ENCODE peak calls at places on chromosomes 5 and 9, in seven cellular contexts. One of them, this sample, is unnamed.

GRCh38 chr5:1478333-1478732 is 33.1 kb upstream of the SLC6A3 start:
- DNase-seq in transverse colon: no peak
- DNase-seq in left ventricle myocardium inferior: peak; percentile 7
- DNase-seq in neural crest cell: no peak
- DNase-seq in astrocyte of the spinal cord: no peak
- DNase-seq in nephron progenitor cell: no peak
- DNase-seq in Calu3: no peak
- DNase-seq in this sample: no peak

GRCh38 chr9:34256104-34256503 is 73.0 kb downstream of the KIF24 start:
- DNase-seq in transverse colon: no peak
- DNase-seq in neural crest cell: no peak
- DNase-seq in Calu3: no peak
- DNase-seq in left ventricle myocardium inferior: no peak
- DNase-seq in nephron progenitor cell: no peak
- DNase-seq in astrocyte of the spinal cord: no peak
- DNase-seq in this sample: no peak

GRCh38 chr5:125549322-125549871 is 803.0 kb upstream of the ZNF608 start:
- DNase-seq in astrocyte of the spinal cord: peak; percentile 65
- DNase-seq in left ventricle myocardium inferior: no peak
- DNase-seq in nephron progenitor cell: no peak
- DNase-seq in neural crest cell: peak; percentile 18
- DNase-seq in Calu3: no peak
- DNase-seq in transverse colon: no peak
- DNase-seq in this sample: no peak

GRCh38 chr5:54561646-54562045 is 44.1 kb downstream of the SNX18 start:
- DNase-seq in left ventricle myocardium inferior: no peak
- DNase-seq in astrocyte of the spinal cord: no peak
- DNase-seq in nephron progenitor cell: no peak
- DNase-seq in neural crest cell: no peak
- DNase-seq in Calu3: no peak
- DNase-seq in transverse colon: no peak
- DNase-seq in this sample: no peak

GRCh38 chr5:1545798-1546355 is 22.1 kb upstream of the LPCAT1 start:
- DNase-seq in nephron progenitor cell: no peak
- DNase-seq in Calu3: peak; percentile 47
- DNase-seq in astrocyte of the spinal cord: no peak
- DNase-seq in neural crest cell: no peak
- DNase-seq in transverse colon: no peak
- DNase-seq in left ventricle myocardium inferior: no peak
- DNase-seq in this sample: no peak

GRCh38 chr9:8762676-8763075 is 963.1 kb upstream of the DMAC1 start:
- DNase-seq in nephron progenitor cell: peak; percentile 23
- DNase-seq in Calu3: no peak
- DNase-seq in neural crest cell: no peak
- DNase-seq in transverse colon: peak; percentile 18
- DNase-seq in astrocyte of the spinal cord: no peak
- DNase-seq in left ventricle myocardium inferior: no peak
- DNase-seq in this sample: no peak

GRCh38 chr5:33409435-33410146 is 31.2 kb upstream of the TARS1 start:
- DNase-seq in Calu3: no peak
- DNase-seq in astrocyte of the spinal cord: peak; percentile 58
- DNase-seq in nephron progenitor cell: no peak
- DNase-seq in neural crest cell: no peak
- DNase-seq in transverse colon: peak; percentile 57
- DNase-seq in left ventricle myocardium inferior: peak; percentile 22
- DNase-seq in this sample: peak; percentile 36

GRCh38 chr5:109740329-109740728 is 50.6 kb downstream of the MAN2A1 start:
- DNase-seq in Calu3: peak; percentile 24
- DNase-seq in astrocyte of the spinal cord: peak; percentile 61
- DNase-seq in neural crest cell: no peak
- DNase-seq in left ventricle myocardium inferior: no peak
- DNase-seq in nephron progenitor cell: peak; percentile 11
- DNase-seq in transverse colon: no peak
- DNase-seq in this sample: no peak

GRCh38 chr9:134769084-134769455 is 111.5 kb upstream of the FCN2 start:
- DNase-seq in transverse colon: no peak
- DNase-seq in nephron progenitor cell: no peak
- DNase-seq in astrocyte of the spinal cord: no peak
- DNase-seq in neural crest cell: no peak
- DNase-seq in Calu3: no peak
- DNase-seq in left ventricle myocardium inferior: no peak
- DNase-seq in this sample: no peak

GRCh38 chr9:15354713-15355112 is 47.7 kb upstream of the TTC39B start:
- DNase-seq in astrocyte of the spinal cord: no peak
- DNase-seq in transverse colon: no peak
- DNase-seq in left ventricle myocardium inferior: no peak
- DNase-seq in Calu3: no peak
- DNase-seq in nephron progenitor cell: no peak
- DNase-seq in neural crest cell: no peak
- DNase-seq in this sample: no peak

GRCh38 chr9:98341157-98342102 is 86.0 kb upstream of the TBC1D2 start:
- DNase-seq in transverse colon: no peak
- DNase-seq in nephron progenitor cell: no peak
- DNase-seq in left ventricle myocardium inferior: no peak
- DNase-seq in astrocyte of the spinal cord: no peak
- DNase-seq in Calu3: no peak
- DNase-seq in neural crest cell: no peak
- DNase-seq in this sample: no peak

GRCh38 chr9:137273616-137274320 is 3.8 kb upstream of the TOR4A start:
- DNase-seq in nephron progenitor cell: no peak
- DNase-seq in Calu3: no peak
- DNase-seq in transverse colon: no peak
- DNase-seq in astrocyte of the spinal cord: no peak
- DNase-seq in left ventricle myocardium inferior: no peak
- DNase-seq in neural crest cell: no peak
- DNase-seq in this sample: no peak

GRCh38 chr9:131888923-131889322 is 149.0 kb upstream of the RAPGEF1 start:
- DNase-seq in nephron progenitor cell: no peak
- DNase-seq in transverse colon: no peak
- DNase-seq in left ventricle myocardium inferior: no peak
- DNase-seq in neural crest cell: no peak
- DNase-seq in astrocyte of the spinal cord: no peak
- DNase-seq in Calu3: no peak
- DNase-seq in this sample: no peak

GRCh38 chr5:14147210-14147609 is 4.1 kb downstream of the TRIO start:
- DNase-seq in Calu3: no peak
- DNase-seq in neural crest cell: no peak
- DNase-seq in left ventricle myocardium inferior: no peak
- DNase-seq in transverse colon: no peak
- DNase-seq in nephron progenitor cell: no peak
- DNase-seq in astrocyte of the spinal cord: no peak
- DNase-seq in this sample: no peak

GRCh38 chr5:40681351-40682311 is 1.9 kb downstream of the PTGER4 start:
- DNase-seq in astrocyte of the spinal cord: peak; percentile 42
- DNase-seq in transverse colon: peak; percentile 45
- DNase-seq in Calu3: peak; percentile 36
- DNase-seq in left ventricle myocardium inferior: peak; percentile 27
- DNase-seq in nephron progenitor cell: peak; percentile 37
- DNase-seq in neural crest cell: peak; percentile 4
- DNase-seq in this sample: no peak

GRCh38 chr9:124569942-124570341 is 62.7 kb upstream of the NR5A1 start:
- DNase-seq in left ventricle myocardium inferior: no peak
- DNase-seq in nephron progenitor cell: no peak
- DNase-seq in Calu3: no peak
- DNase-seq in transverse colon: no peak
- DNase-seq in astrocyte of the spinal cord: no peak
- DNase-seq in neural crest cell: no peak
- DNase-seq in this sample: no peak

GRCh38 chr5:73454379-73455036 is 5.9 kb upstream of the FOXD1 start:
- DNase-seq in nephron progenitor cell: peak; percentile 68
- DNase-seq in transverse colon: peak; percentile 59
- DNase-seq in neural crest cell: peak; percentile 58
- DNase-seq in astrocyte of the spinal cord: peak; percentile 65
- DNase-seq in Calu3: peak; percentile 83
- DNase-seq in left ventricle myocardium inferior: no peak
- DNase-seq in this sample: no peak

GRCh38 chr5:126461838-126462237 is 38.6 kb downstream of the GRAMD2B start:
- DNase-seq in neural crest cell: no peak
- DNase-seq in Calu3: no peak
- DNase-seq in astrocyte of the spinal cord: no peak
- DNase-seq in nephron progenitor cell: no peak
- DNase-seq in left ventricle myocardium inferior: no peak
- DNase-seq in transverse colon: no peak
- DNase-seq in this sample: no peak

GRCh38 chr5:94308442-94308841 is 310.0 kb downstream of the KIAA0825 start:
- DNase-seq in transverse colon: no peak
- DNase-seq in nephron progenitor cell: no peak
- DNase-seq in left ventricle myocardium inferior: no peak
- DNase-seq in neural crest cell: no peak
- DNase-seq in astrocyte of the spinal cord: no peak
- DNase-seq in Calu3: no peak
- DNase-seq in this sample: no peak

GRCh38 chr5:395921-396714 is 46.9 kb upstream of the EXOC3 start:
- DNase-seq in left ventricle myocardium inferior: no peak
- DNase-seq in neural crest cell: no peak
- DNase-seq in astrocyte of the spinal cord: no peak
- DNase-seq in Calu3: no peak
- DNase-seq in nephron progenitor cell: no peak
- DNase-seq in transverse colon: no peak
- DNase-seq in this sample: no peak

GRCh38 chr9:136694163-136694864 is 7.1 kb upstream of the AGPAT2 start:
- DNase-seq in Calu3: peak; percentile 73
- DNase-seq in neural crest cell: peak; percentile 61
- DNase-seq in transverse colon: peak; percentile 80
- DNase-seq in nephron progenitor cell: peak; percentile 81
- DNase-seq in left ventricle myocardium inferior: peak; percentile 62
- DNase-seq in astrocyte of the spinal cord: no peak
- DNase-seq in this sample: peak; percentile 37

GRCh38 chr9:124180557-124180956 is 77.2 kb upstream of the NEK6 start:
- DNase-seq in nephron progenitor cell: no peak
- DNase-seq in Calu3: no peak
- DNase-seq in transverse colon: peak; percentile 22
- DNase-seq in astrocyte of the spinal cord: no peak
- DNase-seq in neural crest cell: no peak
- DNase-seq in left ventricle myocardium inferior: peak; percentile 30
- DNase-seq in this sample: peak; percentile 46

GRCh38 chr9:99749641-99750040 is 72.0 kb upstream of the NR4A3 start:
- DNase-seq in neural crest cell: no peak
- DNase-seq in Calu3: no peak
- DNase-seq in left ventricle myocardium inferior: no peak
- DNase-seq in astrocyte of the spinal cord: no peak
- DNase-seq in nephron progenitor cell: no peak
- DNase-seq in transverse colon: no peak
- DNase-seq in this sample: no peak

GRCh38 chr9:136785956-136786355 is 5.2 kb upstream of the TMEM141 start:
- DNase-seq in left ventricle myocardium inferior: no peak
- DNase-seq in astrocyte of the spinal cord: no peak
- DNase-seq in nephron progenitor cell: no peak
- DNase-seq in Calu3: no peak
- DNase-seq in transverse colon: no peak
- DNase-seq in neural crest cell: no peak
- DNase-seq in this sample: no peak

GRCh38 chr5:103505581-103506305 is 56.8 kb downstream of the NUDT12 start:
- DNase-seq in nephron progenitor cell: no peak
- DNase-seq in Calu3: no peak
- DNase-seq in transverse colon: no peak
- DNase-seq in neural crest cell: no peak
- DNase-seq in left ventricle myocardium inferior: no peak
- DNase-seq in astrocyte of the spinal cord: peak; percentile 65
- DNase-seq in this sample: no peak

GRCh38 chr5:102922839-102923477 is 167.9 kb downstream of the PAM start:
- DNase-seq in neural crest cell: no peak
- DNase-seq in nephron progenitor cell: no peak
- DNase-seq in Calu3: no peak
- DNase-seq in transverse colon: peak; percentile 14
- DNase-seq in astrocyte of the spinal cord: no peak
- DNase-seq in left ventricle myocardium inferior: no peak
- DNase-seq in this sample: no peak

GRCh38 chr5:84393969-84394368 is 9.3 kb upstream of the EDIL3 start:
- DNase-seq in transverse colon: no peak
- DNase-seq in neural crest cell: no peak
- DNase-seq in left ventricle myocardium inferior: no peak
- DNase-seq in astrocyte of the spinal cord: peak; percentile 91
- DNase-seq in nephron progenitor cell: no peak
- DNase-seq in Calu3: peak; percentile 71
- DNase-seq in this sample: no peak
- TF ChIP-seq CTCF in transverse colon: no peak
- TF ChIP-seq CTCF in neural crest cell: peak; percentile 24
- TF ChIP-seq CTCF in left ventricle myocardium inferior: no peak
- TF ChIP-seq CTCF in astrocyte of the spinal cord: no peak
- TF ChIP-seq CTCF in nephron progenitor cell: no peak
- TF ChIP-seq CTCF in Calu3: no peak
- TF ChIP-seq CTCF in this sample: no peak

GRCh38 chr5:81856948-81857928 is 106.3 kb upstream of the SSBP2 start:
- DNase-seq in left ventricle myocardium inferior: peak; percentile 86
- DNase-seq in neural crest cell: no peak
- DNase-seq in Calu3: peak; percentile 86
- DNase-seq in nephron progenitor cell: no peak
- DNase-seq in astrocyte of the spinal cord: peak; percentile 15
- DNase-seq in transverse colon: peak; percentile 38
- DNase-seq in this sample: peak; percentile 52
- TF ChIP-seq CTCF in left ventricle myocardium inferior: peak; percentile 55
- TF ChIP-seq CTCF in neural crest cell: peak; percentile 5
- TF ChIP-seq CTCF in Calu3: no peak
- TF ChIP-seq CTCF in nephron progenitor cell: peak; percentile 7
- TF ChIP-seq CTCF in astrocyte of the spinal cord: peak; percentile 33
- TF ChIP-seq CTCF in transverse colon: no peak
- TF ChIP-seq CTCF in this sample: peak; percentile 38

GRCh38 chr5:179827684-179828083 is 7.0 kb downstream of the SQSTM1 start:
- DNase-seq in Calu3: no peak
- DNase-seq in transverse colon: peak; percentile 79
- DNase-seq in neural crest cell: no peak
- DNase-seq in astrocyte of the spinal cord: peak; percentile 62
- DNase-seq in nephron progenitor cell: no peak
- DNase-seq in left ventricle myocardium inferior: no peak
- DNase-seq in this sample: no peak
- TF ChIP-seq CTCF in Calu3: no peak
- TF ChIP-seq CTCF in transverse colon: peak; percentile 39
- TF ChIP-seq CTCF in neural crest cell: no peak
- TF ChIP-seq CTCF in astrocyte of the spinal cord: peak; percentile 20
- TF ChIP-seq CTCF in nephron progenitor cell: no peak
- TF ChIP-seq CTCF in left ventricle myocardium inferior: no peak
- TF ChIP-seq CTCF in this sample: no peak

GRCh38 chr5:129903466-129904101 is 681 bp upstream of the CHSY3 start:
- DNase-seq in nephron progenitor cell: no peak
- DNase-seq in astrocyte of the spinal cord: no peak
- DNase-seq in neural crest cell: no peak
- DNase-seq in left ventricle myocardium inferior: no peak
- DNase-seq in Calu3: no peak
- DNase-seq in transverse colon: no peak
- DNase-seq in this sample: no peak

GRCh38 chr5:129905467-129906176 is 1.4 kb downstream of the CHSY3 start:
- DNase-seq in astrocyte of the spinal cord: peak; percentile 24
- DNase-seq in nephron progenitor cell: peak; percentile 33
- DNase-seq in transverse colon: no peak
- DNase-seq in Calu3: no peak
- DNase-seq in neural crest cell: peak; percentile 2
- DNase-seq in left ventricle myocardium inferior: no peak
- DNase-seq in this sample: peak; percentile 16

GRCh38 chr5:129904667-129905466 is 602 bp downstream of the CHSY3 start:
- DNase-seq in neural crest cell: peak; percentile 18
- DNase-seq in Calu3: peak; percentile 21
- DNase-seq in transverse colon: peak; percentile 11
- DNase-seq in left ventricle myocardium inferior: peak; percentile 19
- DNase-seq in nephron progenitor cell: peak; percentile 60
- DNase-seq in astrocyte of the spinal cord: peak; percentile 20
- DNase-seq in this sample: no peak

GRCh38 chr5:129904102-129904666 is at the start of gene CHSY3:
- DNase-seq in Calu3: peak; percentile 88
- DNase-seq in neural crest cell: peak; percentile 58
- DNase-seq in left ventricle myocardium inferior: peak; percentile 84
- DNase-seq in transverse colon: peak; percentile 78
- DNase-seq in astrocyte of the spinal cord: peak; percentile 86
- DNase-seq in nephron progenitor cell: peak; percentile 85
- DNase-seq in this sample: peak; percentile 72

GRCh38 chr5:129906177-129906887 is 2.1 kb downstream of the CHSY3 start:
- DNase-seq in Calu3: peak; percentile 6
- DNase-seq in astrocyte of the spinal cord: peak; percentile 57
- DNase-seq in nephron progenitor cell: peak; percentile 30
- DNase-seq in transverse colon: peak; percentile 9
- DNase-seq in neural crest cell: no peak
- DNase-seq in left ventricle myocardium inferior: no peak
- DNase-seq in this sample: no peak
- TF ChIP-seq CTCF in Calu3: no peak
- TF ChIP-seq CTCF in astrocyte of the spinal cord: peak; percentile 18
- TF ChIP-seq CTCF in nephron progenitor cell: no peak
- TF ChIP-seq CTCF in transverse colon: no peak
- TF ChIP-seq CTCF in neural crest cell: no peak
- TF ChIP-seq CTCF in left ventricle myocardium inferior: no peak
- TF ChIP-seq CTCF in this sample: peak; percentile 5

This sample was measured in tibial nerve.